ENCODE peak calls at places on chromosomes 16 and 17, in five cellular contexts. U, K, V, N and P are unnamed samples.

GRCh38 chr16:31427441-31428276 is 501 bp downstream of the COX6A2 start:
- DNase-seq in N (peak; percentile 50), U (peak; percentile 80), V (no peak), K (peak; percentile 41), P (peak; percentile 94)

GRCh38 chr16:67537636-67538591 is 9.3 kb downstream of the RIPOR1 start:
- DNase-seq in N (peak; percentile 44), U (peak; percentile 73), K (peak; percentile 66), V (no peak), P (peak; percentile 92)

GRCh38 chr16:710500-711075 is 4.3 kb upstream of the METRN start:
- DNase-seq in V (no peak), N (no peak), U (no peak), K (no peak), P (no peak)

GRCh38 chr17:14768923-14769322 is 468.0 kb downstream of the HS3ST3B1 start:
- DNase-seq in K (no peak), U (no peak), V (no peak), N (no peak), P (no peak)

GRCh38 chr16:75433732-75434413 is 570 bp upstream of the CFDP1 start:
- DNase-seq in N (no peak), U (peak; percentile 43), K (peak; percentile 95), V (peak; percentile 79), P (peak; percentile 82)

GRCh38 chr16:14600164-14600563 is 29.9 kb downstream of the PARN start:
- DNase-seq in U (no peak), K (peak; percentile 38), V (no peak), N (no peak), P (peak; percentile 39)

GRCh38 chr16:27678955-27679354 is 129.0 kb downstream of the KATNIP start:
- DNase-seq in K (peak; percentile 76), U (no peak), V (no peak), N (no peak), P (no peak)

GRCh38 chr17:80919331-80920284 is 72.0 kb upstream of the CHMP6 start:
- DNase-seq in N (no peak), V (no peak), U (no peak), K (no peak), P (peak; percentile 69)

GRCh38 chr17:59963738-59964454 is 644 bp downstream of the RNFT1 start:
- DNase-seq in V (no peak), N (peak; percentile 9), K (peak; percentile 74), U (peak; percentile 60), P (peak; percentile 86)

GRCh38 chr17:77375917-77376651 is 235.3 kb downstream of the SEC14L1 start:
- DNase-seq in U (no peak), N (no peak), K (peak; percentile 89), V (no peak), P (peak; percentile 99)

GRCh38 chr16:81873843-81874752 is 95.0 kb downstream of the PLCG2 start:
- DNase-seq in N (no peak), U (peak; percentile 41), K (peak; percentile 46), V (peak; percentile 15), P (no peak)

GRCh38 chr16:2511996-2512919 is 1.5 kb upstream of the ATP6V0C start:
- DNase-seq in K (no peak), V (no peak), U (no peak), N (no peak), P (peak; percentile 86)

GRCh38 chr16:714558-715447 is at the start of gene METRN:
- DNase-seq in N (peak; percentile 74), K (peak; percentile 91), U (peak; percentile 95), V (no peak), P (peak; percentile 100)

GRCh38 chr17:66431910-66432309 is 129.5 kb downstream of the PRKCA start:
- DNase-seq in N (no peak), V (no peak), K (peak; percentile 87), U (no peak), P (peak; percentile 92)

GRCh38 chr16:22318690-22319358 is 21.6 kb downstream of the POLR3E start:
- DNase-seq in K (peak; percentile 39), V (no peak), N (peak; percentile 12), U (no peak), P (peak; percentile 85)

GRCh38 chr17:74447628-74448159 is 15.8 kb downstream of the GPRC5C start:
- DNase-seq in V (no peak), U (no peak), N (no peak), K (no peak), P (peak; percentile 50)

GRCh38 chr17:65485388-65486299 is 75.8 kb downstream of the AXIN2 start:
- DNase-seq in V (no peak), N (no peak), K (peak; percentile 16), U (no peak), P (peak; percentile 90)

GRCh38 chr17:43810823-43811222 is 22.1 kb downstream of the MPP3 start:
- DNase-seq in K (no peak), U (no peak), V (no peak), N (no peak), P (no peak)

GRCh38 chr17:45248132-45248936 is 13.6 kb downstream of the SPATA32 start:
- DNase-seq in N (peak; percentile 65), V (no peak), U (no peak), K (no peak), P (no peak)

GRCh38 chr17:27824745-27825144 is 24.4 kb upstream of the NOS2 start:
- DNase-seq in U (no peak), N (no peak), K (no peak), V (no peak), P (no peak)

GRCh38 chr16:56408379-56409098 is 16.8 kb downstream of the AMFR start:
- DNase-seq in U (no peak), N (no peak), V (no peak), K (no peak), P (no peak)

GRCh38 chr16:82470506-82471196 is 156.1 kb upstream of the CDH13 start:
- DNase-seq in K (no peak), V (no peak), N (no peak), U (no peak), P (no peak)